ENCODE peak calls at places on chromosomes 2 and 18, in five cellular contexts. O is psoas muscle, B is occipital lobe, C is GM10248, I is T-helper 1 cell. N is an unnamed sample.

GRCh38 chr18:46542545-46542944 is 114.5 kb downstream of the LOXHD1 start:
- DNase-seq in O (no peak), B (no peak), C (no peak), I (no peak), N (peak)

GRCh38 chr2:95530734-95531133 is 46.2 kb upstream of the TRIM43B start:
- DNase-seq in O (no peak), B (no peak), C (peak), I (no peak), N (peak)

GRCh38 chr2:23452853-23453420 is 68.0 kb downstream of the KLHL29 start:
- DNase-seq in O (no peak), B (no peak), C (peak), I (no peak), N (peak)

GRCh38 chr2:38075436-38076249 is at the start of gene CYP1B1:
- DNase-seq in O (peak), B (no peak), C (peak), I (no peak), N (no peak)

GRCh38 chr18:12092398-12093229 is 1.0 kb upstream of the ANKRD62 start:
- DNase-seq in O (no peak), B (no peak), C (peak), I (no peak), N (peak)

GRCh38 chr2:85015653-85016360 is 44.8 kb downstream of the KCMF1 start:
- DNase-seq in O (no peak), B (no peak), C (no peak), I (no peak), N (peak)

GRCh38 chr2:210895132-210895531 is 338.7 kb downstream of the CPS1 start:
- DNase-seq in O (no peak), B (no peak), C (no peak), I (no peak), N (no peak)

GRCh38 chr2:240472078-240472790 is 36.8 kb downstream of the GPC1 start:
- DNase-seq in O (no peak), B (no peak), C (peak), I (no peak), N (no peak)

GRCh38 chr18:73979742-73980141 is 167.9 kb downstream of the FBXO15 start:
- DNase-seq in O (no peak), B (no peak), C (no peak), I (no peak), N (peak)

GRCh38 chr2:112626604-112627059 is 19.1 kb upstream of the SLC20A1 start:
- DNase-seq in O (peak), B (peak), C (peak), I (peak), N (peak)